ENCODE peak calls at places on chromosomes 12 and 14, in six cellular contexts. K is thyroid gland; D is lung; N is CD4-positive, CD25-positive, alpha-beta regulatory T cell; A is NCI-H2081; T is epithelial cell of esophagus. S is an unnamed sample.

GRCh38 chr12:111827916-111828315 is 14.1 kb upstream of the MAPKAPK5 start:
- DNase-seq in D (no peak), T (no peak), A (no peak), N (no peak), K (no peak), S (no peak)

GRCh38 chr12:132852496-132852895 is 23.8 kb upstream of the GOLGA3 start:
- DNase-seq in D (no peak), K (no peak), T (no peak), A (no peak), N (no peak), S (no peak)

GRCh38 chr14:104795781-104796681 is 483 bp upstream of the AKT1 start:
- DNase-seq in D (no peak), K (peak), T (peak), A (peak), N (peak), S (peak)

GRCh38 chr12:88207921-88208640 is 66.0 kb downstream of the TMTC3 start:
- DNase-seq in A (no peak), D (peak), T (peak), K (no peak), N (no peak), S (no peak)

GRCh38 chr12:12714276-12715001 is 2.7 kb upstream of the CDKN1B start:
- DNase-seq in T (peak), K (peak), D (no peak), N (peak), A (no peak), S (peak)

GRCh38 chr12:101539148-101539547 is 55.6 kb upstream of the MYBPC1 start:
- DNase-seq in D (no peak), A (no peak), T (no peak), K (no peak), N (no peak), S (no peak)

GRCh38 chr12:132593938-132594358 is 16.4 kb downstream of the LRCOL1 start:
- DNase-seq in K (peak), D (peak), N (no peak), T (peak), A (peak), S (peak)

GRCh38 chr14:24674204-24674970 is 40.4 kb upstream of the GZMB start:
- DNase-seq in K (no peak), T (no peak), N (no peak), A (no peak), D (no peak), S (no peak)

GRCh38 chr12:38124247-38125012 is 192.1 kb upstream of the ALG10B start:
- DNase-seq in A (no peak), N (no peak), T (no peak), D (peak), K (no peak), S (peak)

GRCh38 chr12:98983647-98984046 is 338.6 kb downstream of the APAF1 start:
- DNase-seq in A (no peak), T (no peak), K (no peak), D (no peak), N (no peak), S (no peak)

GRCh38 chr12:17976202-17976601 is 113.8 kb downstream of the RERGL start:
- DNase-seq in T (peak), N (no peak), D (no peak), K (no peak), A (no peak), S (no peak)

GRCh38 chr12:108475396-108475795 is 39.7 kb upstream of the FICD start:
- DNase-seq in D (no peak), T (no peak), A (no peak), K (no peak), N (no peak), S (no peak)

GRCh38 chr14:91175296-91175695 is 61.4 kb downstream of the DGLUCY start:
- DNase-seq in N (no peak), D (no peak), K (no peak), A (no peak), T (no peak), S (no peak)

GRCh38 chr12:56839489-56840442 is 76.6 kb downstream of the HSD17B6 start:
- DNase-seq in N (no peak), T (peak), K (peak), D (peak), A (no peak), S (peak)

GRCh38 chr14:49972199-49972671 is 79.4 kb downstream of the ARF6 start:
- DNase-seq in D (no peak), K (peak), A (peak), N (no peak), T (peak), S (peak)

GRCh38 chr14:29925106-29925722 is 2.4 kb downstream of the PRKD1 start:
- DNase-seq in A (no peak), N (no peak), K (no peak), T (peak), D (no peak), S (no peak)

GRCh38 chr12:7787574-7788315 is 1.5 kb upstream of the NANOG start:
- DNase-seq in T (peak), A (no peak), D (no peak), N (no peak), K (no peak), S (no peak)